ENCODE peak calls at places on chromosomes 4 and X, in four cellular contexts. Q is WTC11, Z is HepG2, F is K562. X is an unnamed sample.

GRCh38 chr4:188822698-188823097 is 683.5 kb downstream of the TRIML1 start:
- DNase-seq in F (no peak), Q (peak; percentile 65), Z (no peak), X (no peak)

GRCh38 chrX:1041051-1041450 is 171.4 kb downstream of the CRLF2 start:
- DNase-seq in Z (no peak), F (no peak), Q (no peak), X (no peak)

GRCh38 chr4:40587826-40588225 is 41.8 kb downstream of the RBM47 start:
- DNase-seq in F (no peak), Z (no peak), Q (no peak), X (no peak)

GRCh38 chr4:184330008-184330400 is 112.3 kb upstream of the ENPP6 start:
- DNase-seq in F (no peak), Z (no peak), Q (no peak), X (peak; percentile 90)

GRCh38 chr4:52833941-52834525 is 28.1 kb upstream of the RASL11B start:
- DNase-seq in Z (no peak), Q (no peak), F (no peak), X (no peak)

GRCh38 chr4:136036744-136037143 is 1495.5 kb downstream of the PCDH18 start:
- DNase-seq in Z (no peak), Q (no peak), F (no peak), X (no peak)

GRCh38 chr4:137310593-137311490 is 221.5 kb downstream of the PCDH18 start:
- DNase-seq in F (no peak), Z (no peak), Q (no peak), X (no peak)

GRCh38 chrX:81120936-81121351 is 80.8 kb downstream of the HMGN5 start:
- DNase-seq in F (peak; percentile 17), Z (peak; percentile 18), Q (peak; percentile 42), X (peak; percentile 30)

GRCh38 chr4:25821899-25822298 is 40.9 kb downstream of the SEL1L3 start:
- DNase-seq in Q (no peak), F (no peak), Z (no peak), X (no peak)

GRCh38 chr4:147355849-147356248 is 125.0 kb upstream of the EDNRA start:
- DNase-seq in F (no peak), Q (no peak), Z (no peak), X (no peak)

GRCh38 chrX:72306851-72307645 is 1.3 kb upstream of the CITED1 start:
- DNase-seq in Z (peak; percentile 17), Q (peak; percentile 51), F (peak; percentile 49), X (no peak)

GRCh38 chr4:107951551-107951950 is 20.2 kb downstream of the CYP2U1 start:
- DNase-seq in Q (no peak), Z (no peak), F (no peak), X (no peak)

GRCh38 chr4:38204317-38205060 is 244.3 kb downstream of the PTTG2 start:
- DNase-seq in Z (no peak), Q (no peak), F (no peak), X (no peak)

GRCh38 chrX:20663287-20663686 is 396.6 kb upstream of the RPS6KA3 start:
- DNase-seq in Z (no peak), Q (no peak), F (no peak), X (no peak)

GRCh38 chr4:74534936-74535335 is 90.0 kb downstream of the AREG start:
- DNase-seq in Q (no peak), Z (no peak), F (no peak), X (no peak)

GRCh38 chrX:107470971-107471370 is 21.5 kb downstream of the FRMPD3 start:
- DNase-seq in Q (no peak), F (no peak), Z (no peak), X (no peak)

GRCh38 chr4:173365359-173365996 is 5.3 kb upstream of the SAP30 start:
- DNase-seq in Z (no peak), Q (no peak), F (peak; percentile 11), X (no peak)

GRCh38 chr4:27714073-27714472 is 853.4 kb downstream of the STIM2 start:
- DNase-seq in Z (no peak), Q (no peak), F (no peak), X (no peak)

GRCh38 chr4:128354205-128354821 is 66.7 kb upstream of the PGRMC2 start:
- DNase-seq in Z (peak; percentile 30), Q (no peak), F (no peak), X (no peak)

GRCh38 chr4:28015996-28016395 is 1155.4 kb downstream of the STIM2 start:
- DNase-seq in F (no peak), Z (no peak), Q (no peak), X (no peak)

GRCh38 chr4:88158360-88159136 is at the start of gene ABCG2:
- DNase-seq in F (peak; percentile 68), Z (peak; percentile 16), Q (peak; percentile 60), X (no peak)
- TF ChIP-seq ETV6 in F (no peak), Z (no peak), Q (peak; percentile 2), X (no peak)

GRCh38 chr4:63729519-63729918 is 679.7 kb downstream of the TECRL start:
- DNase-seq in Q (no peak), F (no peak), Z (no peak), X (no peak)

GRCh38 chr4:63728480-63729177 is 680.6 kb downstream of the TECRL start:
- DNase-seq in F (no peak), Z (no peak), Q (peak; percentile 14), X (no peak)
- TF ChIP-seq ETV6 in F (no peak), Z (no peak), Q (no peak), X (no peak)

GRCh38 chrX:68671221-68671620 is 23.8 kb downstream of the STARD8 start:
- DNase-seq in Q (no peak), F (no peak), Z (no peak), X (no peak)

GRCh38 chrX:68672581-68673318 is 25.3 kb downstream of the STARD8 start:
- DNase-seq in Z (no peak), Q (peak; percentile 36), F (no peak), X (no peak)

GRCh38 chrX:68666580-68666979 is 19.1 kb downstream of the STARD8 start:
- DNase-seq in Q (no peak), F (no peak), Z (no peak), X (no peak)

GRCh38 chrX:68669094-68669830 is 21.8 kb downstream of the STARD8 start:
- DNase-seq in Q (peak; percentile 30), F (no peak), Z (no peak), X (no peak)

GRCh38 chrX:68669872-68670271 is 22.4 kb downstream of the STARD8 start:
- DNase-seq in Q (no peak), F (no peak), Z (no peak), X (no peak)
- TF ChIP-seq ETV6 in Q (no peak), F (no peak), Z (no peak), X (no peak)

GRCh38 chrX:56798866-56799864 is 70.1 kb downstream of the NBDY start:
- DNase-seq in Q (no peak), Z (peak; percentile 10), F (no peak), X (no peak)
- TF ChIP-seq ETV6 in Q (no peak), Z (no peak), F (no peak), X (no peak)